ENCODE peak calls at places on chromosomes 12 and 14, in nine cellular contexts. Z, M, W, T, G, Q, V, Y and C are unnamed samples.

GRCh38 chr14:77018785-77019184 is 9.7 kb downstream of the IRF2BPL start:
- DNase-seq in T (no peak), G (no peak), Z (no peak), W (no peak), M (no peak), Q (no peak), Y (no peak), V (no peak), C (no peak)

GRCh38 chr14:97246648-97247047 is 449.5 kb downstream of the VRK1 start:
- DNase-seq in Y (no peak), W (no peak), T (no peak), V (no peak), M (no peak), G (no peak), Q (no peak), Z (no peak), C (no peak)

GRCh38 chr14:71574976-71575375 is 357.3 kb upstream of the RGS6 start:
- DNase-seq in Z (no peak), Y (no peak), V (peak), W (no peak), Q (no peak), T (no peak), G (peak), M (no peak), C (no peak)

GRCh38 chr12:101925352-101925751 is 48.0 kb downstream of the DRAM1 start:
- DNase-seq in T (no peak), W (no peak), Q (peak), M (peak), V (peak), Y (peak), G (peak), Z (peak), C (no peak)

GRCh38 chr14:103910262-103910935 is 17.9 kb upstream of the TDRD9 start:
- DNase-seq in V (peak), M (peak), G (peak), Y (peak), Z (peak), W (peak), Q (peak), T (peak), C (peak)

GRCh38 chr12:120292661-120293531 is at the start of gene RNU4-1:
- DNase-seq in Y (peak), Q (peak), M (peak), V (peak), W (peak), G (peak), Z (peak), T (peak), C (peak)

GRCh38 chr14:88518592-88519512 is 36.0 kb downstream of the PTPN21 start:
- DNase-seq in V (peak), M (no peak), T (no peak), Y (no peak), W (no peak), Q (no peak), Z (no peak), G (peak), C (no peak)

GRCh38 chr14:21069388-21070082 is 569 bp upstream of the ARHGEF40 start:
- DNase-seq in W (no peak), Z (no peak), M (no peak), G (peak), Y (no peak), Q (peak), T (no peak), V (peak), C (peak)

GRCh38 chr14:24845851-24846250 is 204.1 kb downstream of the STXBP6 start:
- DNase-seq in T (no peak), Z (no peak), Q (no peak), G (no peak), V (no peak), M (no peak), W (no peak), Y (no peak), C (no peak)

GRCh38 chr12:45893240-45893639 is 97.1 kb downstream of the SCAF11 start:
- DNase-seq in W (no peak), T (no peak), G (no peak), V (no peak), Z (no peak), M (no peak), Q (no peak), Y (no peak), C (no peak)

GRCh38 chr12:53991077-53991460 is 6.1 kb downstream of the HOXC10 start:
- DNase-seq in Q (peak), T (no peak), V (no peak), Z (no peak), W (no peak), Y (no peak), G (no peak), M (no peak), C (no peak)

GRCh38 chr14:69154779-69155178 is 1.9 kb upstream of the DCAF5 start:
- DNase-seq in Q (no peak), G (no peak), M (peak), V (no peak), Z (no peak), T (no peak), W (no peak), Y (no peak), C (no peak)

GRCh38 chr12:69254046-69254445 is 14.7 kb downstream of the CPSF6 start:
- DNase-seq in G (no peak), Y (no peak), M (no peak), Q (no peak), T (no peak), V (peak), W (no peak), Z (no peak), C (no peak)

GRCh38 chr12:118373628-118374027 is 921 bp upstream of the TAOK3 start:
- DNase-seq in T (no peak), G (no peak), V (no peak), Y (no peak), Q (no peak), W (no peak), M (no peak), Z (no peak), C (no peak)

GRCh38 chr14:77024171-77024627 is 4.3 kb downstream of the IRF2BPL start:
- DNase-seq in Q (no peak), G (no peak), M (peak), W (no peak), Y (peak), Z (no peak), T (no peak), V (peak), C (no peak)

GRCh38 chr14:28707814-28708213 is 58.8 kb upstream of the FOXG1 start:
- DNase-seq in Z (no peak), W (no peak), G (peak), Y (no peak), T (no peak), M (no peak), Q (no peak), V (peak), C (no peak)

GRCh38 chr12:56286044-56286830 is 13.9 kb downstream of the CS start:
- DNase-seq in G (no peak), W (no peak), V (no peak), M (no peak), T (no peak), Q (no peak), Y (no peak), Z (no peak), C (no peak)

GRCh38 chr12:99121476-99121965 is 476.4 kb downstream of the APAF1 start:
- DNase-seq in Y (no peak), T (no peak), Z (no peak), G (no peak), M (no peak), W (no peak), Q (no peak), V (no peak), C (no peak)

GRCh38 chr12:8446642-8447547 is 8.9 kb upstream of the CLEC6A start:
- DNase-seq in G (no peak), Z (no peak), T (no peak), Q (no peak), Y (no peak), M (no peak), W (no peak), V (no peak), C (no peak)

GRCh38 chr14:53310412-53310811 is 157.3 kb upstream of the DDHD1 start:
- DNase-seq in V (no peak), Z (no peak), M (no peak), Y (no peak), G (no peak), Q (no peak), T (no peak), W (no peak), C (no peak)

GRCh38 chr12:85697003-85697402 is 139.2 kb downstream of the RASSF9 start:
- DNase-seq in M (no peak), W (no peak), V (no peak), G (no peak), Q (no peak), T (no peak), Z (no peak), Y (no peak), C (no peak)

GRCh38 chr12:27975222-27976136 is 2.9 kb upstream of the PTHLH start:
- DNase-seq in Z (no peak), W (no peak), Y (no peak), G (peak), Q (no peak), V (peak), M (no peak), T (no peak), C (peak)

GRCh38 chr12:20361416-20361815 is 6.9 kb upstream of the PDE3A start:
- DNase-seq in G (no peak), V (no peak), M (no peak), Q (no peak), T (no peak), W (no peak), Z (no peak), Y (no peak), C (no peak)

GRCh38 chr12:110649341-110649847 is 35.5 kb downstream of the TCTN1 start:
- DNase-seq in T (no peak), G (no peak), V (no peak), M (no peak), Z (no peak), W (peak), Y (no peak), Q (no peak), C (no peak)

GRCh38 chr14:69543341-69544249 is 31.1 kb downstream of the CCDC177 start:
- DNase-seq in V (peak), Y (peak), T (no peak), G (peak), Z (no peak), M (peak), Q (no peak), W (no peak), C (peak)

GRCh38 chr14:33986804-33987203 is 35.9 kb upstream of the EGLN3 start:
- DNase-seq in T (no peak), Q (no peak), Z (no peak), W (no peak), M (no peak), G (peak), V (peak), Y (no peak), C (no peak)

GRCh38 chr12:58066296-58066695 is 124.9 kb downstream of the ATP23 start:
- DNase-seq in M (no peak), W (no peak), T (no peak), G (no peak), Y (no peak), Q (no peak), Z (no peak), V (no peak), C (no peak)

GRCh38 chr14:47619397-47619796 is 56.0 kb downstream of the MDGA2 start:
- DNase-seq in T (no peak), V (no peak), Q (no peak), Y (no peak), Z (no peak), W (no peak), M (no peak), G (no peak), C (no peak)

GRCh38 chr12:93103154-93103553 is 174.1 kb upstream of the EEA1 start:
- DNase-seq in G (no peak), W (no peak), Z (no peak), V (no peak), Y (peak), M (no peak), Q (no peak), T (no peak), C (no peak)

GRCh38 chr14:73741876-73742519 is 27.8 kb upstream of the PNMA1 start:
- DNase-seq in Z (no peak), Q (peak), Y (no peak), G (no peak), V (peak), W (no peak), M (no peak), T (no peak), C (no peak)

GRCh38 chr12:63045020-63045860 is 105.8 kb downstream of the AVPR1A start:
- DNase-seq in M (no peak), W (no peak), G (peak), Y (no peak), T (no peak), V (peak), Z (no peak), Q (no peak), C (no peak)

DNA sequence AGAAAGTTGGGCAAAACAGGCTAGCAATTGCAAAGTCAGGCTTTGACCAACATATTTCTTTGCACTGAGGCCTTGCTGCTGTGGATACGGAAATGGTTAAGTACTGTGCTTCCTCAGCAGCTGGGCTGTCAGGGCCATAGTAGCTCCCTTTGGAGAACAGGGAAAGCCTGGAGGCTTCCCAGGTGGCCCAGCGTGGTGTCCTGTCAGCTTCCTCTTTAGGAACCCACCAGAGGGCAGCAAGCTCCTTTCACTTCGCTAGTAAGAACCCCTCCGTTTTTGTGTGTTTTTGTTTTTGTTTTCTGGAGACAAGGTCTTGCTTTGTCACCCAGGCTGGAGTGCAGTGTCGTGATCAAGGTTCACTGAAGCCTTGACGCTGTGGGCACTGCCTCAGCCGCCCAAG is 1.7 kb upstream of the CFAP251 start:
- DNase-seq in Y (no peak), Z (no peak), T (no peak), M (no peak), Q (no peak), G (no peak), V (peak), W (no peak), C (peak)
- TF ChIP-seq CTCF in Y (no peak), Z (no peak), T (no peak), M (no peak), Q (no peak), G (no peak), V (peak), W (no peak), C (no peak)

GRCh38 chr12:6205761-6206160 is 5.6 kb downstream of the CD9 start:
- DNase-seq in Y (no peak), M (no peak), Z (no peak), T (no peak), G (no peak), V (no peak), Q (no peak), W (no peak), C (no peak)

GRCh38 chr12:6206327-6206726 is 6.1 kb downstream of the CD9 start:
- DNase-seq in V (no peak), G (no peak), W (no peak), T (no peak), Z (no peak), Y (no peak), Q (no peak), M (no peak), C (no peak)

GRCh38 chr12:6205144-6205539 is 4.9 kb downstream of the CD9 start:
- DNase-seq in T (no peak), V (no peak), W (no peak), Z (no peak), G (no peak), M (no peak), Y (peak), Q (no peak), C (peak)

GRCh38 chr12:6202846-6203245 is 2.6 kb downstream of the CD9 start:
- DNase-seq in M (no peak), V (no peak), Q (no peak), Z (no peak), W (no peak), T (no peak), Y (no peak), G (no peak), C (no peak)

GRCh38 chr12:6204533-6205143 is 4.4 kb downstream of the CD9 start:
- DNase-seq in Z (no peak), V (no peak), W (no peak), M (no peak), Q (no peak), G (no peak), T (no peak), Y (no peak), C (no peak)
- TF ChIP-seq CTCF in Z (no peak), V (no peak), W (no peak), M (no peak), Q (no peak), G (no peak), T (no peak), Y (no peak), C (no peak)

DNA sequence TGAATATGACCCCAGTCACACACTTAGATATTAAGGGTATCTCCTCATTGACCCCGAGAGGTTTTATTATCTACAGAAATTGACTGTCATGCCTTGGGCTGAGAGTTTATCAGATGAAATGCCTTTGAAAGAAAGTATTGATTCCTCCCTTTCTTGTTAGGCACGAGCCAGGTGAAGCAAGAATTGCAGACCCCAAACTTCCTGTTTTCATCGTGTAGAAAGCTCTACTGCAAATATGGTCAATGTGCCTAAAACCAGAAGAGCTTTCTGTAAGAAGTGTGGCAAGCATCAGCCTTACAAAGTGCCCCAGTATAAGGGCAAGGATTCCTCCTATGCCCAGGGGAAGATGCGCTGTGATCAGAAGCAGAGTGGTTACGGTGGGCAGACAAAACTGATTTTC is 143.9 kb upstream of the FUT8 start:
- DNase-seq in G (no peak), T (no peak), V (no peak), M (no peak), Y (no peak), Z (no peak), Q (no peak), W (no peak), C (no peak)
- TF ChIP-seq CTCF in G (no peak), T (no peak), V (no peak), M (no peak), Y (no peak), Z (no peak), Q (no peak), W (no peak), C (no peak)

GRCh38 chr12:16358896-16359295 is 11.5 kb downstream of the MGST1 start:
- DNase-seq in Z (no peak), Q (no peak), W (no peak), M (no peak), T (no peak), V (no peak), G (no peak), Y (no peak), C (no peak)
- TF ChIP-seq CTCF in Z (no peak), Q (no peak), W (no peak), M (no peak), T (no peak), V (no peak), G (no peak), Y (no peak), C (no peak)

GRCh38 chr12:130288201-130288600 is 49.5 kb upstream of the PIWIL1 start:
- DNase-seq in M (no peak), G (peak), W (no peak), Y (no peak), V (no peak), Q (no peak), T (no peak), Z (no peak), C (no peak)

GRCh38 chr12:130281157-130281799 is 56.4 kb upstream of the PIWIL1 start:
- DNase-seq in Z (no peak), Y (peak), G (peak), M (no peak), V (no peak), Q (no peak), W (peak), T (no peak), C (no peak)

GRCh38 chr12:130286741-130287140 is 50.9 kb upstream of the PIWIL1 start:
- DNase-seq in Y (no peak), W (no peak), V (no peak), G (no peak), T (no peak), Z (no peak), M (no peak), Q (no peak), C (no peak)

GRCh38 chr12:130290114-130290513 is 47.6 kb upstream of the PIWIL1 start:
- DNase-seq in W (no peak), T (no peak), G (no peak), Z (no peak), V (no peak), Y (no peak), Q (no peak), M (no peak), C (no peak)

GRCh38 chr12:130286041-130286440 is 51.6 kb upstream of the PIWIL1 start:
- DNase-seq in Q (no peak), W (no peak), V (no peak), T (no peak), M (no peak), G (no peak), Z (no peak), Y (no peak), C (no peak)
- TF ChIP-seq CTCF in Q (no peak), W (no peak), V (no peak), T (no peak), M (no peak), G (no peak), Z (no peak), Y (no peak), C (no peak)

DNA sequence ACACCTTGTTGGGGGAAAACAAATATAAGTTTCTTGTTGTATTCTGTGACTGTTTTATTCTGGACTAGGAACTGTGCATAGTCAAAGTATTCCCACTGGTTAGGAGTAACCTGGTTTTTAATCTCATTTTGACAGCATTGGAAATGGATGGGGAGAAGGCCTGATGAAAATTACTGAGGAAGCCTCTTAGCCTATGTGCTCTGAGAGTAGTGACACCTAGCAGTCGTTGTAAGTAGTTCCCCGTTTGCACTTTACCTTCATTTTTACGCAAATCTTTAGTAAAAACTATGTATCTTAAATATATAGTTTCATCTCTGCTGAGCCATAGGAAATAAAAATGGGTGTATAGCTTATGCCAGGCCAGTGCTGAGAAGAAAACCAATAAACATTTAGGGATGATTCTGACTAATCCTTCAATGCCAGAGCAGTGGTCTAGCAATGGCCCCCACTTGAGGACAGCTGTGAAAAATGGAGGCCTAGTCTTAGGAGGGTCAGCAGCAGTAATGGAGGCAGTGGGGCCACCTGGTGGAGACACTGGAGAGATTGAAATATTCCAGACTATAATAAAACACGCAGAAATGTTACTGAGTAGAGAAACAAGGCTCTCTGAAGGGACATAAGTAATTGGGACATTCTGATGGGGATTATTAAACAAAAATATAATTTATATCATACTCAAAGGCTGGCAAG is 133.2 kb upstream of the NOVA1 start:
- DNase-seq in G (peak), T (no peak), Q (no peak), M (no peak), V (no peak), Z (no peak), W (no peak), Y (no peak), C (peak)
- TF ChIP-seq CTCF in G (peak), T (peak), Q (no peak), M (no peak), V (peak), Z (no peak), W (no peak), Y (no peak), C (peak)